ENCODE peak calls at places on chromosomes 12 and 14, in six cellular contexts. K, I, V, Y, P and X are unnamed samples.

GRCh38 chr12:68903511-68903910 is 29.5 kb downstream of the CPM start:
- DNase-seq in I (no peak), Y (no peak), P (no peak), K (no peak), V (no peak), X (no peak)

GRCh38 chr12:31669020-31669419 is 9.5 kb downstream of the ETFBKMT start:
- DNase-seq in V (no peak), Y (no peak), K (no peak), I (no peak), P (no peak), X (no peak)

GRCh38 chr12:107605293-107605692 is 80.3 kb upstream of the PWP1 start:
- DNase-seq in P (no peak), Y (no peak), K (no peak), V (no peak), I (no peak), X (no peak)

GRCh38 chr14:97848351-97848980 is 1051.3 kb downstream of the VRK1 start:
- DNase-seq in Y (no peak), P (no peak), K (no peak), I (no peak), V (no peak), X (no peak)

GRCh38 chr14:24296341-24297157 is 3.0 kb downstream of the DHRS1 start:
- DNase-seq in Y (peak), V (peak), I (peak), K (peak), P (peak), X (peak)

GRCh38 chr12:123269395-123269892 is 2.2 kb downstream of the CDK2AP1 start:
- DNase-seq in V (peak), Y (no peak), P (peak), K (peak), I (peak), X (no peak)

GRCh38 chr14:20530771-20531571 is 25.6 kb downstream of the RNASE10 start:
- DNase-seq in I (peak), P (peak), V (peak), K (peak), Y (peak), X (peak)

GRCh38 chr12:106107566-106107965 is 31.2 kb downstream of the NUAK1 start:
- DNase-seq in I (no peak), K (peak), V (no peak), P (no peak), Y (no peak), X (no peak)

GRCh38 chr12:45232146-45232731 is 16.3 kb downstream of the ANO6 start:
- DNase-seq in P (no peak), V (no peak), Y (no peak), K (no peak), I (no peak), X (no peak)

GRCh38 chr12:45988259-45988658 is 2.1 kb downstream of the SCAF11 start:
- DNase-seq in V (no peak), P (no peak), I (no peak), Y (no peak), K (peak), X (no peak)

GRCh38 chr12:75724913-75725312 is 213.5 kb upstream of the KRR1 start:
- DNase-seq in V (no peak), K (peak), I (no peak), P (no peak), Y (no peak), X (no peak)